ENCODE peak calls at places on chromosomes 11 and 22, in seven cellular contexts. J is stimulated activated CD4-positive, alpha-beta T cell treated with anti-CD3 and anti-CD28 coated beads, Interleukin-1b, Interleukin-23, amount 100 ng/mL, for 24 hours; C is GM03348; U is kidney glomerular epithelial cell; B is GF-D8; Z is HFF-Myc; H is activated T-cell treated with anti-CD3 and anti-CD28 coated beads, Interleukin-2, amount 50 U/mL, for 72 hours. X is an unnamed sample.

GRCh38 chr22:43227231-43227630 is 40.3 kb upstream of the TTLL12 start:
- DNase-seq in U (no peak), H (no peak), C (no peak), B (no peak), J (no peak), Z (peak; percentile 11), X (no peak)

GRCh38 chr22:46461566-46462180 is 75.7 kb downstream of the CELSR1 start:
- DNase-seq in J (no peak), Z (no peak), B (no peak), U (no peak), H (no peak), C (no peak), X (no peak)

GRCh38 chr22:45475876-45476514 is 26.7 kb upstream of the FBLN1 start:
- DNase-seq in U (no peak), J (no peak), H (no peak), C (no peak), B (no peak), Z (no peak), X (no peak)

GRCh38 chr11:3958301-3958700 is 102.8 kb downstream of the STIM1 start:
- DNase-seq in Z (no peak), C (no peak), H (no peak), U (no peak), J (no peak), B (no peak), X (no peak)

GRCh38 chr11:92852203-92852602 is 117.2 kb upstream of the MTNR1B start:
- DNase-seq in U (no peak), J (no peak), H (no peak), Z (no peak), B (no peak), C (no peak), X (no peak)

GRCh38 chr11:44572884-44573283 is 7.4 kb downstream of the CD82 start:
- DNase-seq in J (no peak), B (no peak), C (no peak), Z (no peak), U (no peak), H (peak; percentile 35), X (no peak)

GRCh38 chr11:3206128-3206921 is 12.3 kb downstream of the MRGPRG start:
- DNase-seq in C (no peak), H (no peak), U (no peak), B (no peak), Z (no peak), J (no peak), X (no peak)

GRCh38 chr22:50296658-50297490 is 10.6 kb downstream of the PLXNB2 start:
- DNase-seq in H (no peak), U (no peak), C (no peak), Z (no peak), B (no peak), J (no peak), X (no peak)

GRCh38 chr22:47328550-47329243 is 566.2 kb downstream of the TBC1D22A start:
- DNase-seq in Z (peak; percentile 78), J (no peak), B (no peak), C (peak; percentile 83), H (no peak), U (no peak), X (peak; percentile 68)

X was measured in pulmonary artery endothelial cell.